ENCODE peak calls at places on chromosomes 2 and 18, in eight cellular contexts. Z is HCT116, G is A549, H is vagina, V is sigmoid colon, A is suprapubic skin, S is esophagus squamous epithelium, D is heart left ventricle. Y is an unnamed sample.

GRCh38 chr2:160206436-160206835 is 6.4 kb upstream of the ITGB6 start:
- DNase-seq in Z (no peak), G (no peak), H (no peak), V (no peak), A (no peak), S (no peak), D (no peak), Y (no peak)

GRCh38 chr2:52821631-52822030 is 946.0 kb upstream of the CHAC2 start:
- DNase-seq in Z (no peak), G (no peak), H (no peak), V (no peak), A (no peak), S (no peak), D (no peak), Y (no peak)

GRCh38 chr18:48924621-48925601 is 25.9 kb downstream of the SMAD7 start:
- DNase-seq in Z (no peak), G (no peak), H (no peak), V (no peak), A (no peak), S (no peak), D (no peak), Y (no peak)

GRCh38 chr18:31667185-31667584 is 17.2 kb downstream of the B4GALT6 start:
- DNase-seq in Z (no peak), G (no peak), H (no peak), V (no peak), A (no peak), S (no peak), D (no peak), Y (no peak)

GRCh38 chr2:138922973-138923563 is 142.9 kb upstream of the NXPH2 start:
- DNase-seq in Z (peak), G (no peak), H (no peak), V (no peak), A (no peak), S (no peak), D (no peak), Y (no peak)

GRCh38 chr2:140580799-140581198 is 1550.0 kb downstream of the LRP1B start:
- DNase-seq in Z (no peak), G (no peak), H (no peak), V (no peak), A (no peak), S (no peak), D (no peak), Y (no peak)

GRCh38 chr18:49041677-49042570 is 91.2 kb upstream of the SMAD7 start:
- DNase-seq in Z (peak), G (no peak), H (no peak), V (peak), A (no peak), S (no peak), D (no peak), Y (no peak)

GRCh38 chr2:101630224-101630949 is 67.1 kb upstream of the MAP4K4 start:
- DNase-seq in Z (no peak), G (no peak), H (no peak), V (no peak), A (no peak), S (no peak), D (no peak), Y (peak)

GRCh38 chr2:39871291-39871761 is 92.3 kb upstream of the THUMPD2 start:
- DNase-seq in Z (no peak), G (no peak), H (no peak), V (no peak), A (no peak), S (no peak), D (no peak), Y (peak)

GRCh38 chr2:19796036-19796703 is 105.6 kb downstream of the TTC32 start:
- DNase-seq in Z (no peak), G (no peak), H (no peak), V (no peak), A (no peak), S (no peak), D (no peak), Y (no peak)

GRCh38 chr2:70258532-70258875 is 567 bp downstream of the PCYOX1 start:
- DNase-seq in Z (no peak), G (no peak), H (no peak), V (peak), A (peak), S (no peak), D (peak), Y (peak)

GRCh38 chr2:47082976-47083375 is 72.1 kb downstream of the STPG4 start:
- DNase-seq in Z (no peak), G (no peak), H (no peak), V (no peak), A (no peak), S (no peak), D (no peak), Y (no peak)

GRCh38 chr2:191571163-191571769 is 106.7 kb upstream of the NABP1 start:
- DNase-seq in Z (peak), G (peak), H (no peak), V (no peak), A (no peak), S (no peak), D (no peak), Y (no peak)

GRCh38 chr18:49849331-49850217 is 36.2 kb upstream of the ACAA2 start:
- DNase-seq in Z (peak), G (peak), H (peak), V (no peak), A (no peak), S (no peak), D (no peak), Y (no peak)

GRCh38 chr2:230931556-230932231 is 6.7 kb upstream of the GPR55 start:
- DNase-seq in Z (no peak), G (no peak), H (peak), V (peak), A (peak), S (no peak), D (peak), Y (no peak)

GRCh38 chr18:46073474-46074331 is 1.6 kb upstream of the PSTPIP2 start:
- DNase-seq in Z (peak), G (no peak), H (no peak), V (no peak), A (no peak), S (no peak), D (no peak), Y (peak)

GRCh38 chr2:128949360-128949759 is 630.7 kb upstream of the HS6ST1 start:
- DNase-seq in Z (no peak), G (no peak), H (no peak), V (no peak), A (no peak), S (no peak), D (no peak), Y (no peak)

GRCh38 chr2:239728751-239729150 is 296.4 kb downstream of the NDUFA10 start:
- DNase-seq in Z (no peak), G (no peak), H (no peak), V (peak), A (no peak), S (no peak), D (peak), Y (no peak)

GRCh38 chr2:239772721-239773120 is 252.4 kb downstream of the NDUFA10 start:
- DNase-seq in Z (no peak), G (no peak), H (no peak), V (peak), A (no peak), S (no peak), D (no peak), Y (no peak)

GRCh38 chr2:232315049-232315922 is 63.3 kb upstream of the ALPP start:
- DNase-seq in Z (no peak), G (no peak), H (no peak), V (peak), A (peak), S (peak), D (peak), Y (peak)

DNA sequence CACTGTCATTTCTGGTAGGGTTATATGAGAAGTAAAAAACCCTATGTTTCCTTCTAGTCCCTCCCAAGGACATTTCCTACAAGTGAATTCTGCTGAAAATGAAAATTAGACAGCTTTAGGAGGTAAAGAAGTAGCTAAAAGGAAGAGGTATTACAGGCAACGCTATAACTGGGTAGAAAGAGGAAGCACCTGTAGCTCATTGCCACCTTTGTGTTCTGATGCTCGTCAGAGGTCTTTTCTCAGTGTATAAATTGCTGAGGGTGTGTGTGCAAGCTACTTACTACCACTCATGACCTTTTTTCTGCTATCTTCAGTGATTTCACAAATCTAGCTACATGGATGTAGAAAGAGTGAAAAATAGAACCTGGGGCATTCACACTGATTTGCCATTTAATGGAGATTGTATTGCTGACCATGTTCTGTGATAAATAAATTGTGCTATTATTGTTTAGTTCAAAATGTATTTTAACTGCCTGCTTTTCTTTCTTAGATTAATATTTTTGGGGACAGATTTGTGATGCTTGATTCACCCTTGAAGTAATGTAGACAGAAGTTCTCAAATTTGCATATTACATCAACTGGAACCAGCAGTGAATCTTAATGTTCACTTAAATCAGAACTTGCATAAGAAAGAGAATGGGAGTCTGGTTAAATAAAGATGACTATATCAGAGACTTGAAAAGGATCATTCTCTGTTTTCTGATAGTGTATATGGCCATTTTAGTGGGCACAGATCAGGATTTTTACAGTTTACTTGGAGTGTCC is 1.6 kb downstream of the DNAJC10 start:
- DNase-seq in Z (no peak), G (no peak), H (no peak), V (no peak), A (no peak), S (no peak), D (no peak), Y (no peak)
- H3K4me3 ChIP-seq in Z (peak), G (peak), H (no peak), V (peak), A (peak), S (no peak), D (no peak), Y (no peak)

DNA sequence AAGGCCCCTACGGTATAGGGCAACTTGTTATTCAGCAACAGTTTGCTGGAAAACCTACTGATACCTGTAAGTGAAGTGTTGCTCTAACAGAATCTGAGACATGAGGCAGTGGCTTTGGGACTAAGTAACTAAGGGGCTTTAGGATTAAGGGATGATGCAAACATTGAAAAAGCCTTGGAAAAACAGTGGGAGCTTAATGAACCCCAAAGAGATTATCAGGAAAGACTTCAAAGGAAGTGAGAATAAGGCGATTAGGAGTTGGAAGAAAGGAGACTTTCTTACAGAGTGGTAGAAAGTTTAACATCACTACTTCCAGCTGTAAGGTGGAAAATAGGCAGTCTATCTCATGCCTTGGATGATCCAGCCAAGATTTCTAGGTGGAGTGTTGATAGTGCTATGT is 158.2 kb upstream of the TRIB2 start:
- DNase-seq in Z (no peak), G (no peak), H (no peak), V (no peak), A (no peak), S (no peak), D (no peak), Y (no peak)
- TF ChIP-seq CTCF in Z (no peak), G (no peak), H (no peak), V (no peak), A (no peak), S (no peak), D (no peak), Y (no peak)

GRCh38 chr2:200812122-200813022 is 662 bp downstream of the BZW1 start:
- DNase-seq in Z (peak), G (peak), H (no peak), V (peak), A (peak), S (peak), D (peak), Y (peak)
- TF ChIP-seq POLR2A in Z (no peak), G (no peak), H (no peak), V (no peak), A (no peak), S (no peak), D (no peak), Y (no peak)

DNA sequence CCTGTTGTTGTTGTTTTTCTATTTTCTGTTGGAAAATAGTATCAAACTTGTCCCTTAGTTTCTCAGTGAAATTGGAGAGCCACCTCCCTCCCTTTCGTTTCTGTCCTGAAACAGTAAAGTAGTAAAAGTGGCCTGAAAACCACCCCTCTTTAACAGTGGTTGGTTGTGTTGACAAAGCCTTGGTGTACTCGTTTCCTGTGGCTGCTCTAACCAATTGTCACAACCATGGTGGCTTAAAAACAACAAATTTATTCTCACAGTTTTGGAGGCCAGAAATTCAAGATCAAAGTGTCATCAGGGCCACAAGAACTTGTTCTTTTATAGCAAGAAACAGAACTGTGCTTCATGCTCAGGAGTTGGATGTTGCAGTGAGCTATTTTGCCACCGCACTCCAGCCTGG is 4.0 kb upstream of the DYSF start:
- DNase-seq in Z (no peak), G (no peak), H (no peak), V (no peak), A (no peak), S (no peak), D (no peak), Y (no peak)
- H3K4me3 ChIP-seq in Z (no peak), G (no peak), H (no peak), V (no peak), A (no peak), S (no peak), D (no peak), Y (no peak)

GRCh38 chr2:170156592-170156991 is 21.4 kb upstream of the MYO3B start:
- DNase-seq in Z (no peak), G (no peak), H (no peak), V (no peak), A (no peak), S (no peak), D (no peak), Y (no peak)

GRCh38 chr2:170152421-170152820 is 25.5 kb upstream of the MYO3B start:
- DNase-seq in Z (no peak), G (no peak), H (no peak), V (no peak), A (no peak), S (no peak), D (no peak), Y (no peak)

GRCh38 chr2:170155723-170156253 is 22.2 kb upstream of the MYO3B start:
- DNase-seq in Z (no peak), G (no peak), H (no peak), V (no peak), A (no peak), S (no peak), D (no peak), Y (no peak)

GRCh38 chr2:170157025-170157684 is 20.8 kb upstream of the MYO3B start:
- DNase-seq in Z (no peak), G (peak), H (no peak), V (no peak), A (no peak), S (no peak), D (no peak), Y (no peak)

GRCh38 chr2:170155022-170155722 is 22.8 kb upstream of the MYO3B start:
- DNase-seq in Z (no peak), G (no peak), H (no peak), V (no peak), A (no peak), S (no peak), D (no peak), Y (no peak)
- TF ChIP-seq CTCF in Z (no peak), G (no peak), H (no peak), V (no peak), A (no peak), S (no peak), D (no peak), Y (no peak)

GRCh38 chr2:96318723-96319122 is 6.4 kb upstream of the ITPRIPL1 start:
- DNase-seq in Z (no peak), G (no peak), H (no peak), V (no peak), A (no peak), S (no peak), D (no peak), Y (no peak)

GRCh38 chr2:96319396-96319795 is 5.7 kb upstream of the ITPRIPL1 start:
- DNase-seq in Z (no peak), G (no peak), H (no peak), V (no peak), A (no peak), S (no peak), D (no peak), Y (no peak)

GRCh38 chr2:96320326-96321229 is 4.5 kb upstream of the ITPRIPL1 start:
- DNase-seq in Z (no peak), G (no peak), H (no peak), V (no peak), A (no peak), S (no peak), D (no peak), Y (no peak)

GRCh38 chr2:96323849-96324248 is 1.3 kb upstream of the ITPRIPL1 start:
- DNase-seq in Z (no peak), G (no peak), H (no peak), V (no peak), A (no peak), S (no peak), D (no peak), Y (no peak)

DNA sequence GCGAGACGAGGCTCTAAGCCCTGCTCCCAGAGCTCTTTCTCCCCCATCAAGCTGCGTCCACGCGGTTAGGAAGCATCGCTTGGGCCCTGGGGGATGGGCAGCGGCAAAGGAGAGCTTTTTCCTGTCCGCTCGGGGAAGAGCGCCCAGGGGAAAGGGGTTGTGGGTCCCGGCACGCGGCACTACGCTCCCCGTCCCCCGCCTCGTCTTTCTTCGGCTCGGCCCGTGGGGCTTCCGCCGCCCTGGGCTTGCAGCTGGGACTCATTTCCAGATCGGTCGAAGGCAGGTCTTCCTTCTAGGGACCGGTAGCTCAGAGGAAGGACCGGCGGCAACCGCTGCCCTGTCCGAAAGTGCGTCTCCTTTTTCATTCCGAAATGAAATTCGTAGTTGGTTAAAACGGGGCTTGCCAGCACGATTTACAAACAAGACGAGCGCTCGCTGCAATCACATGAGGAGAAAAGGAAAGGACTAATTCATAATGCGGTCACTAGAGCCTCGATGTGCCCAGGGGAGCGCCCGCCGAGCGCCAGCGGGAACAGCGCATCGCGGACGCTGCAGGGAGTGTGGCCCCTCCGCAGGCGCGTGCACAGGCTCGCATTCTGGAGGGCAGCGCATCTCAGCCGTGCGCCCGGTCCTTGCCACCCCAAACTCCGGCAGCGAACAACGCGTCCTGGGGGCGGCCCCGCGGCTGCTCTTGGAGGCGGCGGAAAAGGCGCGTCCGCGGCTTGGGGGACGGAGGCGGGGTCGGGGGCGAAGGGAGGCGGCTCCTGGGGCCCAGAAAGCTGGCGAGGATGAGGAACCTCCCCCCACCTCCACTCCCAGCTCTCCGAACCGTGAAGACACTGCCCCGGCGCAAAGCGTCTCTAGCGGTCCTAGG is 3.6 kb upstream of the ITPRIPL1 start:
- DNase-seq in Z (no peak), G (peak), H (no peak), V (no peak), A (no peak), S (no peak), D (peak), Y (peak)
- TF ChIP-seq POLR2A in Z (peak), G (peak), H (no peak), V (no peak), A (no peak), S (no peak), D (no peak), Y (no peak)

Y was measured in lower leg skin.